ENCODE peak calls at places on chromosomes 6 and 20, in nine cellular contexts. Q, R, U, Y, H, F, B, O and I are unnamed samples.

GRCh38 chr6:38233161-38233791 is 406.5 kb downstream of the BTBD9 start:
- DNase-seq in Q (no peak), R (no peak), U (no peak), Y (peak), H (no peak), F (no peak), B (no peak), O (peak), I (no peak)

GRCh38 chr6:38589367-38589720 is 50.4 kb downstream of the BTBD9 start:
- DNase-seq in Q (no peak), R (no peak), U (no peak), Y (no peak), H (no peak), F (no peak), B (no peak), O (no peak), I (no peak)

GRCh38 chr6:38113810-38114577 is 294.5 kb downstream of the ZFAND3 start:
- DNase-seq in Q (no peak), R (no peak), U (no peak), Y (no peak), H (no peak), F (no peak), B (no peak), O (no peak), I (no peak)

GRCh38 chr6:3326981-3327380 is 68.2 kb downstream of the PSMG4 start:
- DNase-seq in Q (no peak), R (no peak), U (no peak), Y (no peak), H (no peak), F (no peak), B (no peak), O (no peak), I (no peak)

GRCh38 chr6:142838821-142839685 is 105.9 kb downstream of the HIVEP2 start:
- DNase-seq in Q (no peak), R (no peak), U (no peak), Y (peak), H (no peak), F (no peak), B (no peak), O (peak), I (peak)

GRCh38 chr20:51629399-51630058 is 87.0 kb upstream of the NFATC2 start:
- DNase-seq in Q (no peak), R (no peak), U (no peak), Y (no peak), H (no peak), F (no peak), B (no peak), O (no peak), I (no peak)

GRCh38 chr6:148240463-148240845 is 102.2 kb upstream of the SASH1 start:
- DNase-seq in Q (no peak), R (no peak), U (no peak), Y (no peak), H (no peak), F (peak), B (no peak), O (peak), I (no peak)

GRCh38 chr6:28816909-28817807 is 106.6 kb downstream of the TRIM27 start:
- DNase-seq in Q (peak), R (no peak), U (peak), Y (peak), H (no peak), F (no peak), B (peak), O (peak), I (no peak)

GRCh38 chr6:160421854-160422253 is 73.7 kb downstream of the SLC22A3 start:
- DNase-seq in Q (no peak), R (no peak), U (no peak), Y (no peak), H (peak), F (peak), B (no peak), O (no peak), I (no peak)

GRCh38 chr20:32522775-32523612 is 62.1 kb downstream of the NOL4L start:
- DNase-seq in Q (no peak), R (no peak), U (no peak), Y (peak), H (no peak), F (no peak), B (no peak), O (peak), I (no peak)

GRCh38 chr6:112287836-112288235 is 33.5 kb upstream of the LAMA4 start:
- DNase-seq in Q (no peak), R (no peak), U (no peak), Y (no peak), H (no peak), F (no peak), B (no peak), O (no peak), I (no peak)